ENCODE peak calls at places on chromosomes 16 and 17, in seven cellular contexts. One of them, this sample, is unnamed.

GRCh38 chr16:84380405-84380804 is 12.1 kb downstream of the ATP2C2 start:
- DNase-seq in uterus: no peak
- DNase-seq in NCI-H345: no peak
- DNase-seq in sciatic nerve: no peak
- DNase-seq in dorsolateral prefrontal cortex: no peak
- DNase-seq in foreskin fibroblast: no peak
- DNase-seq in iPS DF 6.9: no peak
- DNase-seq in this sample: no peak

GRCh38 chr16:30782486-30783279 is 4.3 kb downstream of the ZNF629 start:
- DNase-seq in foreskin fibroblast: no peak
- DNase-seq in NCI-H345: no peak
- DNase-seq in uterus: no peak
- DNase-seq in iPS DF 6.9: no peak
- DNase-seq in dorsolateral prefrontal cortex: no peak
- DNase-seq in sciatic nerve: no peak
- DNase-seq in this sample: no peak

GRCh38 chr16:48291303-48291702 is 44.0 kb upstream of the ABCC11 start:
- DNase-seq in sciatic nerve: no peak
- DNase-seq in NCI-H345: no peak
- DNase-seq in dorsolateral prefrontal cortex: no peak
- DNase-seq in iPS DF 6.9: no peak
- DNase-seq in uterus: no peak
- DNase-seq in foreskin fibroblast: no peak
- DNase-seq in this sample: no peak

GRCh38 chr17:69434164-69434579 is 19.7 kb downstream of the MAP2K6 start:
- DNase-seq in uterus: peak
- DNase-seq in dorsolateral prefrontal cortex: no peak
- DNase-seq in foreskin fibroblast: peak
- DNase-seq in sciatic nerve: no peak
- DNase-seq in NCI-H345: peak
- DNase-seq in iPS DF 6.9: no peak
- DNase-seq in this sample: no peak

GRCh38 chr16:48317614-48318013 is 67.6 kb downstream of the SIAH1 start:
- DNase-seq in sciatic nerve: no peak
- DNase-seq in dorsolateral prefrontal cortex: no peak
- DNase-seq in NCI-H345: no peak
- DNase-seq in uterus: no peak
- DNase-seq in iPS DF 6.9: no peak
- DNase-seq in foreskin fibroblast: peak
- DNase-seq in this sample: no peak

GRCh38 chr17:63945851-63946439 is 13.8 kb upstream of the CD79B start:
- DNase-seq in uterus: no peak
- DNase-seq in sciatic nerve: no peak
- DNase-seq in foreskin fibroblast: no peak
- DNase-seq in dorsolateral prefrontal cortex: no peak
- DNase-seq in NCI-H345: no peak
- DNase-seq in iPS DF 6.9: no peak
- DNase-seq in this sample: no peak

GRCh38 chr17:73984981-73985380 is 218.5 kb upstream of the RPL38 start:
- DNase-seq in foreskin fibroblast: no peak
- DNase-seq in iPS DF 6.9: no peak
- DNase-seq in NCI-H345: no peak
- DNase-seq in sciatic nerve: no peak
- DNase-seq in uterus: no peak
- DNase-seq in dorsolateral prefrontal cortex: no peak
- DNase-seq in this sample: no peak

GRCh38 chr16:66800856-66801255 is 528 bp downstream of the TERB1 start:
- DNase-seq in dorsolateral prefrontal cortex: no peak
- DNase-seq in uterus: no peak
- DNase-seq in foreskin fibroblast: no peak
- DNase-seq in NCI-H345: no peak
- DNase-seq in sciatic nerve: no peak
- DNase-seq in iPS DF 6.9: no peak
- DNase-seq in this sample: no peak

GRCh38 chr17:57924677-57925076 is 30.5 kb downstream of the CUEDC1 start:
- DNase-seq in uterus: no peak
- DNase-seq in iPS DF 6.9: no peak
- DNase-seq in sciatic nerve: no peak
- DNase-seq in dorsolateral prefrontal cortex: no peak
- DNase-seq in foreskin fibroblast: no peak
- DNase-seq in NCI-H345: peak
- DNase-seq in this sample: no peak

GRCh38 chr17:40415390-40415789 is 2.3 kb downstream of the TOP2A start:
- DNase-seq in dorsolateral prefrontal cortex: no peak
- DNase-seq in uterus: no peak
- DNase-seq in foreskin fibroblast: peak
- DNase-seq in NCI-H345: peak
- DNase-seq in sciatic nerve: no peak
- DNase-seq in iPS DF 6.9: no peak
- DNase-seq in this sample: peak

GRCh38 chr17:66369830-66370229 is 67.4 kb downstream of the PRKCA start:
- DNase-seq in sciatic nerve: no peak
- DNase-seq in iPS DF 6.9: no peak
- DNase-seq in foreskin fibroblast: no peak
- DNase-seq in dorsolateral prefrontal cortex: no peak
- DNase-seq in uterus: no peak
- DNase-seq in NCI-H345: no peak
- DNase-seq in this sample: no peak

GRCh38 chr17:37848690-37849616 is 75.3 kb upstream of the TBC1D3K start:
- DNase-seq in sciatic nerve: no peak
- DNase-seq in NCI-H345: no peak
- DNase-seq in iPS DF 6.9: no peak
- DNase-seq in foreskin fibroblast: peak
- DNase-seq in dorsolateral prefrontal cortex: no peak
- DNase-seq in uterus: no peak
- DNase-seq in this sample: no peak

GRCh38 chr16:77424841-77425604 is 9.8 kb downstream of the ADAMTS18 start:
- DNase-seq in NCI-H345: no peak
- DNase-seq in uterus: no peak
- DNase-seq in dorsolateral prefrontal cortex: no peak
- DNase-seq in foreskin fibroblast: no peak
- DNase-seq in iPS DF 6.9: no peak
- DNase-seq in sciatic nerve: no peak
- DNase-seq in this sample: no peak

GRCh38 chr17:50649042-50649908 is 14.6 kb downstream of the ABCC3 start:
- DNase-seq in NCI-H345: no peak
- DNase-seq in uterus: no peak
- DNase-seq in sciatic nerve: no peak
- DNase-seq in dorsolateral prefrontal cortex: no peak
- DNase-seq in foreskin fibroblast: peak
- DNase-seq in iPS DF 6.9: no peak
- DNase-seq in this sample: no peak

GRCh38 chr16:81537721-81538561 is 93.3 kb downstream of the CMIP start:
- DNase-seq in NCI-H345: no peak
- DNase-seq in dorsolateral prefrontal cortex: no peak
- DNase-seq in iPS DF 6.9: no peak
- DNase-seq in foreskin fibroblast: peak
- DNase-seq in sciatic nerve: no peak
- DNase-seq in uterus: no peak
- DNase-seq in this sample: no peak

GRCh38 chr17:68909066-68909465 is 46.1 kb downstream of the ABCA8 start:
- DNase-seq in sciatic nerve: peak
- DNase-seq in uterus: peak
- DNase-seq in NCI-H345: no peak
- DNase-seq in foreskin fibroblast: peak
- DNase-seq in iPS DF 6.9: no peak
- DNase-seq in dorsolateral prefrontal cortex: no peak
- DNase-seq in this sample: peak

GRCh38 chr16:1602285-1602684 is 9.6 kb downstream of the IFT140 start:
- DNase-seq in dorsolateral prefrontal cortex: no peak
- DNase-seq in foreskin fibroblast: no peak
- DNase-seq in iPS DF 6.9: no peak
- DNase-seq in NCI-H345: no peak
- DNase-seq in uterus: no peak
- DNase-seq in sciatic nerve: no peak
- DNase-seq in this sample: no peak

GRCh38 chr16:3262517-3262916 is 6.1 kb upstream of the MEFV start:
- DNase-seq in uterus: no peak
- DNase-seq in sciatic nerve: no peak
- DNase-seq in dorsolateral prefrontal cortex: no peak
- DNase-seq in NCI-H345: no peak
- DNase-seq in foreskin fibroblast: no peak
- DNase-seq in iPS DF 6.9: no peak
- DNase-seq in this sample: no peak

GRCh38 chr17:43695968-43696865 is 34.5 kb upstream of the MEOX1 start:
- DNase-seq in foreskin fibroblast: peak
- DNase-seq in uterus: no peak
- DNase-seq in dorsolateral prefrontal cortex: peak
- DNase-seq in sciatic nerve: no peak
- DNase-seq in iPS DF 6.9: no peak
- DNase-seq in NCI-H345: no peak
- DNase-seq in this sample: no peak

GRCh38 chr17:40348562-40349476 is 15.7 kb downstream of the GJD3 start:
- DNase-seq in sciatic nerve: no peak
- DNase-seq in iPS DF 6.9: no peak
- DNase-seq in NCI-H345: peak
- DNase-seq in dorsolateral prefrontal cortex: peak
- DNase-seq in uterus: no peak
- DNase-seq in foreskin fibroblast: no peak
- DNase-seq in this sample: peak

GRCh38 chr16:67571464-67571863 is 9.1 kb downstream of the CTCF start:
- DNase-seq in iPS DF 6.9: no peak
- DNase-seq in foreskin fibroblast: peak
- DNase-seq in sciatic nerve: no peak
- DNase-seq in uterus: no peak
- DNase-seq in dorsolateral prefrontal cortex: no peak
- DNase-seq in NCI-H345: no peak
- DNase-seq in this sample: no peak

GRCh38 chr16:30950516-30951073 is 1.7 kb downstream of the ORAI3 start:
- DNase-seq in dorsolateral prefrontal cortex: no peak
- DNase-seq in NCI-H345: no peak
- DNase-seq in uterus: no peak
- DNase-seq in foreskin fibroblast: no peak
- DNase-seq in iPS DF 6.9: no peak
- DNase-seq in sciatic nerve: no peak
- DNase-seq in this sample: no peak

This sample was measured in hippocampal formation.